ENCODE peak calls at places on chromosomes 4 and X, in seven cellular contexts. One of them, this sample, is unnamed.

GRCh38 chr4:85127653-85128052 is 161.2 kb upstream of the WDFY3 start:
- DNase-seq in neural progenitor cell: peak; percentile 88
- DNase-seq in SK-N-SH: peak; percentile 77
- DNase-seq in PC-3: peak; percentile 45
- DNase-seq in MM.1S: peak; percentile 33
- DNase-seq in GM23338: peak; percentile 81
- DNase-seq in GM23248: peak; percentile 61
- DNase-seq in this sample: peak; percentile 47

GRCh38 chrX:8815460-8816065 is 14.4 kb upstream of the FAM9A start:
- DNase-seq in neural progenitor cell: peak; percentile 66
- DNase-seq in SK-N-SH: peak; percentile 58
- DNase-seq in PC-3: peak; percentile 82
- DNase-seq in MM.1S: peak; percentile 27
- DNase-seq in GM23338: peak; percentile 78
- DNase-seq in GM23248: peak; percentile 34
- DNase-seq in this sample: peak; percentile 2

GRCh38 chr4:67721770-67722597 is 21.0 kb upstream of the UBA6 start:
- DNase-seq in neural progenitor cell: peak; percentile 28
- DNase-seq in SK-N-SH: no peak
- DNase-seq in PC-3: peak; percentile 94
- DNase-seq in MM.1S: no peak
- DNase-seq in GM23338: peak; percentile 79
- DNase-seq in GM23248: no peak
- DNase-seq in this sample: peak; percentile 68

GRCh38 chr4:118762753-118763477 is 73.0 kb downstream of the SEC24D start:
- DNase-seq in neural progenitor cell: no peak
- DNase-seq in SK-N-SH: no peak
- DNase-seq in PC-3: no peak
- DNase-seq in MM.1S: no peak
- DNase-seq in GM23338: no peak
- DNase-seq in GM23248: peak; percentile 42
- DNase-seq in this sample: no peak

GRCh38 chr4:52266537-52267137 is 215.5 kb downstream of the SPATA18 start:
- DNase-seq in neural progenitor cell: no peak
- DNase-seq in SK-N-SH: no peak
- DNase-seq in PC-3: no peak
- DNase-seq in MM.1S: no peak
- DNase-seq in GM23338: no peak
- DNase-seq in GM23248: no peak
- DNase-seq in this sample: no peak

GRCh38 chr4:76856183-76856969 is 41.6 kb downstream of the SOWAHB start:
- DNase-seq in neural progenitor cell: no peak
- DNase-seq in SK-N-SH: no peak
- DNase-seq in PC-3: peak; percentile 2
- DNase-seq in MM.1S: no peak
- DNase-seq in GM23338: no peak
- DNase-seq in GM23248: peak; percentile 20
- DNase-seq in this sample: no peak

GRCh38 chrX:25810202-25810601 is 327.9 kb upstream of the MAGEB18 start:
- DNase-seq in neural progenitor cell: no peak
- DNase-seq in SK-N-SH: no peak
- DNase-seq in PC-3: peak; percentile 1
- DNase-seq in MM.1S: no peak
- DNase-seq in GM23338: no peak
- DNase-seq in GM23248: peak; percentile 0
- DNase-seq in this sample: no peak

GRCh38 chrX:72308566-72309296 is 3.0 kb upstream of the CITED1 start:
- DNase-seq in neural progenitor cell: peak; percentile 84
- DNase-seq in SK-N-SH: peak; percentile 92
- DNase-seq in PC-3: peak; percentile 71
- DNase-seq in MM.1S: peak; percentile 53
- DNase-seq in GM23338: peak; percentile 83
- DNase-seq in GM23248: peak; percentile 68
- DNase-seq in this sample: peak; percentile 34

GRCh38 chr4:8278009-8278395 is 8.4 kb downstream of the HTRA3 start:
- DNase-seq in neural progenitor cell: no peak
- DNase-seq in SK-N-SH: no peak
- DNase-seq in PC-3: no peak
- DNase-seq in MM.1S: no peak
- DNase-seq in GM23338: no peak
- DNase-seq in GM23248: peak; percentile 57
- DNase-seq in this sample: no peak

GRCh38 chr4:138178566-138178965 is 63.6 kb downstream of the SLC7A11 start:
- DNase-seq in neural progenitor cell: no peak
- DNase-seq in SK-N-SH: no peak
- DNase-seq in PC-3: peak; percentile 19
- DNase-seq in MM.1S: no peak
- DNase-seq in GM23338: no peak
- DNase-seq in GM23248: peak; percentile 49
- DNase-seq in this sample: no peak

GRCh38 chr4:98688416-98689290 is 30.2 kb upstream of the TSPAN5 start:
- DNase-seq in neural progenitor cell: peak; percentile 9
- DNase-seq in SK-N-SH: peak; percentile 29
- DNase-seq in PC-3: peak; percentile 47
- DNase-seq in MM.1S: peak; percentile 16
- DNase-seq in GM23338: no peak
- DNase-seq in GM23248: peak; percentile 80
- DNase-seq in this sample: peak; percentile 60

GRCh38 chrX:123339201-123339905 is 155.3 kb downstream of the GRIA3 start:
- DNase-seq in neural progenitor cell: no peak
- DNase-seq in SK-N-SH: no peak
- DNase-seq in PC-3: peak; percentile 39
- DNase-seq in MM.1S: no peak
- DNase-seq in GM23338: no peak
- DNase-seq in GM23248: peak; percentile 85
- DNase-seq in this sample: no peak

GRCh38 chrX:129667412-129667811 is 12.7 kb upstream of the APLN start:
- DNase-seq in neural progenitor cell: no peak
- DNase-seq in SK-N-SH: no peak
- DNase-seq in PC-3: no peak
- DNase-seq in MM.1S: no peak
- DNase-seq in GM23338: no peak
- DNase-seq in GM23248: no peak
- DNase-seq in this sample: no peak

GRCh38 chrX:86887341-86887740 is 630.3 kb upstream of the KLHL4 start:
- DNase-seq in neural progenitor cell: no peak
- DNase-seq in SK-N-SH: no peak
- DNase-seq in PC-3: no peak
- DNase-seq in MM.1S: no peak
- DNase-seq in GM23338: no peak
- DNase-seq in GM23248: no peak
- DNase-seq in this sample: no peak

GRCh38 chrX:22124098-22124497 is 92.0 kb downstream of the PHEX start:
- DNase-seq in neural progenitor cell: no peak
- DNase-seq in SK-N-SH: no peak
- DNase-seq in PC-3: peak; percentile 61
- DNase-seq in MM.1S: no peak
- DNase-seq in GM23338: no peak
- DNase-seq in GM23248: peak; percentile 38
- DNase-seq in this sample: no peak

GRCh38 chr4:38911257-38911656 is 43.7 kb downstream of the FAM114A1 start:
- DNase-seq in neural progenitor cell: no peak
- DNase-seq in SK-N-SH: no peak
- DNase-seq in PC-3: no peak
- DNase-seq in MM.1S: no peak
- DNase-seq in GM23338: no peak
- DNase-seq in GM23248: no peak
- DNase-seq in this sample: no peak

GRCh38 chrX:95145848-95146540 is 1472.0 kb downstream of the FAM133A start:
- DNase-seq in neural progenitor cell: no peak
- DNase-seq in SK-N-SH: no peak
- DNase-seq in PC-3: no peak
- DNase-seq in MM.1S: no peak
- DNase-seq in GM23338: peak; percentile 2
- DNase-seq in GM23248: no peak
- DNase-seq in this sample: no peak

GRCh38 chr4:156101571-156101970 is 147.9 kb upstream of the CTSO start:
- DNase-seq in neural progenitor cell: no peak
- DNase-seq in SK-N-SH: no peak
- DNase-seq in PC-3: no peak
- DNase-seq in MM.1S: no peak
- DNase-seq in GM23338: no peak
- DNase-seq in GM23248: no peak
- DNase-seq in this sample: no peak

GRCh38 chr4:180563977-180564376 is 1679.2 kb upstream of the TENM3 start:
- DNase-seq in neural progenitor cell: no peak
- DNase-seq in SK-N-SH: no peak
- DNase-seq in PC-3: no peak
- DNase-seq in MM.1S: no peak
- DNase-seq in GM23338: no peak
- DNase-seq in GM23248: no peak
- DNase-seq in this sample: no peak

GRCh38 chrX:72137846-72138455 is 6.2 kb upstream of the RTL5 start:
- DNase-seq in neural progenitor cell: no peak
- DNase-seq in SK-N-SH: no peak
- DNase-seq in PC-3: no peak
- DNase-seq in MM.1S: no peak
- DNase-seq in GM23338: no peak
- DNase-seq in GM23248: no peak
- DNase-seq in this sample: no peak

GRCh38 chr4:122003335-122003734 is 51.5 kb upstream of the TRPC3 start:
- DNase-seq in neural progenitor cell: peak; percentile 41
- DNase-seq in SK-N-SH: peak; percentile 60
- DNase-seq in PC-3: peak; percentile 44
- DNase-seq in MM.1S: peak; percentile 71
- DNase-seq in GM23338: peak; percentile 89
- DNase-seq in GM23248: peak; percentile 12
- DNase-seq in this sample: peak; percentile 42

GRCh38 chrX:118724775-118725174 is 2.6 kb upstream of the IL13RA1 start:
- DNase-seq in neural progenitor cell: no peak
- DNase-seq in SK-N-SH: no peak
- DNase-seq in PC-3: peak; percentile 42
- DNase-seq in MM.1S: no peak
- DNase-seq in GM23338: no peak
- DNase-seq in GM23248: peak; percentile 36
- DNase-seq in this sample: no peak
- TF ChIP-seq EZH2phosphoT487 in neural progenitor cell: no peak
- TF ChIP-seq EZH2phosphoT487 in SK-N-SH: no peak
- TF ChIP-seq EZH2phosphoT487 in PC-3: no peak
- TF ChIP-seq EZH2phosphoT487 in MM.1S: no peak
- TF ChIP-seq EZH2phosphoT487 in GM23338: no peak
- TF ChIP-seq EZH2phosphoT487 in GM23248: no peak
- TF ChIP-seq EZH2phosphoT487 in this sample: no peak

DNA sequence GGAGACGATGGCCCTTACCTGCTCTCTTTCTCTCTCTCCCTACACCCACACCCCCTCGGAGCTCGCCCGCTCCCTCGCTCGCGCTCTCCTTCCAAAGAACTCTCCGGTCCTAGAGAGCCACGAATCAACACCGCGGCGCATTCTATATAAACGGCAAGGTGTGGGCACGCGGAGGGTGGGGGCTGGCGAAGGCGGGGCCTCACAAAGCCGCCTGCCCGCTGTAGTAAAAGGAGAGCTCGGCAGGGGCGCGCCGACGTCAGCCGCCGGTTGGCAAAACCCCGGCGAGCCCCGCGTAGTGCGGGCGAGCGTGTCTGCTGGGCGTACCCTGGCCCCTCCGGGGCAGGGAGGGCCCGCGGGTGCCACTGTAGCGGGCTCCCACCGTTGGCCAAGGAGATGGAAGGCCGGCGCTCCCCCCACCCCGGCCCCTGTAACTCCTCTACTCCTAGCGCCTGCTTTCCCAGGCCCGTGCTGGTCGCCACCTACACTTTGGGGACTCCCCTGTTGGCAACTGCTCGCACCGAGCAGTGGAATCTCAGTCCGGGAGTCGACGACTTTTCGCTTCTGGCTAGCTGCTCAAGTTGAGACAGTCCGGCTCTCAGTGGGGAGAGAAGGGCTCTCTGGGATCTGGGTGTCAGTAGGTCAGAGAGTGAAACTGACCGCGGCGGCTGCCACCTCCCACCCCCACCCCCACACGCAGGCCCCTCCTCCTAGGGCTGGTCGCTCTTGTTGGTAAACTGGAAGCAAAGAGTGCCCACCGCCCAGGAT is 325.5 kb upstream of the F9 start:
- DNase-seq in neural progenitor cell: peak; percentile 67
- DNase-seq in SK-N-SH: peak; percentile 27
- DNase-seq in PC-3: peak; percentile 58
- DNase-seq in MM.1S: peak; percentile 83
- DNase-seq in GM23338: peak; percentile 69
- DNase-seq in GM23248: peak; percentile 63
- DNase-seq in this sample: no peak
- TF ChIP-seq EZH2phosphoT487 in neural progenitor cell: no peak
- TF ChIP-seq EZH2phosphoT487 in SK-N-SH: no peak
- TF ChIP-seq EZH2phosphoT487 in PC-3: no peak
- TF ChIP-seq EZH2phosphoT487 in MM.1S: no peak
- TF ChIP-seq EZH2phosphoT487 in GM23338: no peak
- TF ChIP-seq EZH2phosphoT487 in GM23248: no peak
- TF ChIP-seq EZH2phosphoT487 in this sample: no peak

DNA sequence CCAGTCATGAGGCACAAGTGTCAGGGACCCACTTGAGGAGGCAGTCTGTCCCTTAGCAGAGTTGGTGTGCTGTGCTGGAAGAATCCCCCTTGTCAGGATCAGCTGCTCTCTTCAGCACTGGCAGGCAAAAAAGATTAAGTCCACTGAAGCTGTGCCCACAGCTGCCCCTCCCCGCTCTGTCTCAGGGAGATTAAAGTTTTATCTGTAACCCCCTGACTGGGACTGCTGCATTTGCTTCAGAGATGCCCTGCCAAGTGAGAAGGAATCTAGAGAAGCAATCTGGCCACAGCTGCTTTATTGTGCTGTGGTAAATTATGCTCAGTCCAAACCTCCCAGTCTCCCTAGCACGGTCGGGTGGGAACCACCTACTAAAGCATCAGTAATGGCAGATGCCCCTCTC is 37.4 kb upstream of the HEPH start:
- DNase-seq in neural progenitor cell: peak; percentile 1
- DNase-seq in SK-N-SH: no peak
- DNase-seq in PC-3: no peak
- DNase-seq in MM.1S: no peak
- DNase-seq in GM23338: no peak
- DNase-seq in GM23248: no peak
- DNase-seq in this sample: no peak
- TF ChIP-seq EZH2phosphoT487 in neural progenitor cell: no peak
- TF ChIP-seq EZH2phosphoT487 in SK-N-SH: no peak
- TF ChIP-seq EZH2phosphoT487 in PC-3: no peak
- TF ChIP-seq EZH2phosphoT487 in MM.1S: no peak
- TF ChIP-seq EZH2phosphoT487 in GM23338: no peak
- TF ChIP-seq EZH2phosphoT487 in GM23248: no peak
- TF ChIP-seq EZH2phosphoT487 in this sample: no peak

GRCh38 chr4:1317177-1318045 is 27.7 kb downstream of the MAEA start:
- DNase-seq in neural progenitor cell: no peak
- DNase-seq in SK-N-SH: no peak
- DNase-seq in PC-3: no peak
- DNase-seq in MM.1S: no peak
- DNase-seq in GM23338: no peak
- DNase-seq in GM23248: no peak
- DNase-seq in this sample: no peak

GRCh38 chr4:1318488-1319213 is 28.4 kb upstream of the UVSSA start:
- DNase-seq in neural progenitor cell: peak; percentile 28
- DNase-seq in SK-N-SH: no peak
- DNase-seq in PC-3: no peak
- DNase-seq in MM.1S: no peak
- DNase-seq in GM23338: peak; percentile 74
- DNase-seq in GM23248: no peak
- DNase-seq in this sample: peak; percentile 3

GRCh38 chr4:1316537-1317168 is 27.0 kb downstream of the MAEA start:
- DNase-seq in neural progenitor cell: no peak
- DNase-seq in SK-N-SH: no peak
- DNase-seq in PC-3: no peak
- DNase-seq in MM.1S: no peak
- DNase-seq in GM23338: no peak
- DNase-seq in GM23248: no peak
- DNase-seq in this sample: no peak

GRCh38 chr4:1315838-1316536 is 26.3 kb downstream of the MAEA start:
- DNase-seq in neural progenitor cell: no peak
- DNase-seq in SK-N-SH: no peak
- DNase-seq in PC-3: no peak
- DNase-seq in MM.1S: no peak
- DNase-seq in GM23338: no peak
- DNase-seq in GM23248: no peak
- DNase-seq in this sample: no peak

GRCh38 chr4:1318046-1318375 is 28.3 kb downstream of the MAEA start:
- DNase-seq in neural progenitor cell: no peak
- DNase-seq in SK-N-SH: no peak
- DNase-seq in PC-3: no peak
- DNase-seq in MM.1S: no peak
- DNase-seq in GM23338: no peak
- DNase-seq in GM23248: no peak
- DNase-seq in this sample: no peak
- TF ChIP-seq EZH2phosphoT487 in neural progenitor cell: no peak
- TF ChIP-seq EZH2phosphoT487 in SK-N-SH: no peak
- TF ChIP-seq EZH2phosphoT487 in PC-3: no peak
- TF ChIP-seq EZH2phosphoT487 in MM.1S: no peak
- TF ChIP-seq EZH2phosphoT487 in GM23338: no peak
- TF ChIP-seq EZH2phosphoT487 in GM23248: no peak
- TF ChIP-seq EZH2phosphoT487 in this sample: no peak

This sample was measured in HCT116.